ENCODE peak calls at places on chromosomes 13 and 19, in seven cellular contexts. Y, Q, V, I, O, G and Z are unnamed samples.

GRCh38 chr19:34712606-34713261 is 21.3 kb upstream of the ZNF181 start:
- DNase-seq in Y (peak), Q (peak), V (peak), I (peak), O (peak), G (peak), Z (peak)

GRCh38 chr19:6925801-6926751 is 38.7 kb downstream of the ADGRE1 start:
- DNase-seq in Y (no peak), Q (peak), V (no peak), I (no peak), O (no peak), G (peak), Z (no peak)

GRCh38 chr19:38714354-38714778 is 29.9 kb downstream of the CAPN12 start:
- DNase-seq in Y (no peak), Q (no peak), V (no peak), I (no peak), O (no peak), G (no peak), Z (no peak)

GRCh38 chr13:76828316-76828741 is 57.9 kb downstream of the KCTD12 start:
- DNase-seq in Y (no peak), Q (no peak), V (no peak), I (no peak), O (no peak), G (no peak), Z (no peak)

GRCh38 chr19:42191855-42192254 is 25.6 kb downstream of the DEDD2 start:
- DNase-seq in Y (peak), Q (no peak), V (no peak), I (peak), O (no peak), G (no peak), Z (no peak)

GRCh38 chr13:20024706-20025105 is 66.2 kb downstream of the ZMYM2 start:
- DNase-seq in Y (no peak), Q (no peak), V (no peak), I (no peak), O (no peak), G (no peak), Z (no peak)

GRCh38 chr19:50844296-50844935 is 10.3 kb upstream of the KLK3 start:
- DNase-seq in Y (no peak), Q (no peak), V (no peak), I (no peak), O (no peak), G (no peak), Z (no peak)

GRCh38 chr13:76854894-76855293 is 31.3 kb downstream of the KCTD12 start:
- DNase-seq in Y (no peak), Q (no peak), V (no peak), I (no peak), O (no peak), G (no peak), Z (no peak)

GRCh38 chr13:109416001-109416400 is 370.4 kb downstream of the IRS2 start:
- DNase-seq in Y (no peak), Q (no peak), V (no peak), I (no peak), O (peak), G (no peak), Z (no peak)

GRCh38 chr13:112889351-112890290 is 79.4 kb upstream of the MCF2L start:
- DNase-seq in Y (no peak), Q (no peak), V (no peak), I (no peak), O (no peak), G (no peak), Z (no peak)

GRCh38 chr13:58960909-58961308 is 1202.8 kb downstream of the DIAPH3 start:
- DNase-seq in Y (no peak), Q (no peak), V (no peak), I (peak), O (peak), G (no peak), Z (peak)

GRCh38 chr19:13091400-13092161 is 11.1 kb downstream of the LYL1 start:
- DNase-seq in Y (no peak), Q (no peak), V (no peak), I (no peak), O (no peak), G (no peak), Z (peak)

GRCh38 chr13:65499251-65499650 is 1730.9 kb downstream of the PCDH9 start:
- DNase-seq in Y (no peak), Q (no peak), V (no peak), I (no peak), O (no peak), G (no peak), Z (no peak)

GRCh38 chr19:58559275-58560006 is 1.0 kb upstream of the UBE2M start:
- DNase-seq in Y (peak), Q (peak), V (no peak), I (peak), O (peak), G (peak), Z (peak)

GRCh38 chr19:2231621-2232221 is 4.4 kb downstream of the PLEKHJ1 start:
- DNase-seq in Y (no peak), Q (no peak), V (no peak), I (no peak), O (no peak), G (no peak), Z (peak)

GRCh38 chr13:95752677-95753076 is 75.7 kb downstream of the DNAJC3 start:
- DNase-seq in Y (no peak), Q (no peak), V (no peak), I (no peak), O (no peak), G (no peak), Z (no peak)

GRCh38 chr13:20769834-20770233 is 3.9 kb downstream of the EEF1AKMT1 start:
- DNase-seq in Y (no peak), Q (no peak), V (no peak), I (no peak), O (no peak), G (no peak), Z (no peak)

GRCh38 chr13:24106429-24106828 is 54.1 kb upstream of the SPATA13 start:
- DNase-seq in Y (no peak), Q (no peak), V (no peak), I (peak), O (no peak), G (no peak), Z (no peak)

GRCh38 chr13:111666377-111666776 is 345.9 kb downstream of the TEX29 start:
- DNase-seq in Y (no peak), Q (no peak), V (no peak), I (no peak), O (no peak), G (peak), Z (no peak)

GRCh38 chr13:38386421-38386820 is 36.8 kb downstream of the UFM1 start:
- DNase-seq in Y (no peak), Q (no peak), V (no peak), I (no peak), O (no peak), G (no peak), Z (no peak)

GRCh38 chr13:23687614-23688013 is 117.4 kb downstream of the TNFRSF19 start:
- DNase-seq in Y (no peak), Q (no peak), V (no peak), I (no peak), O (no peak), G (no peak), Z (no peak)

GRCh38 chr13:26956532-26957142 is 196.1 kb upstream of the GPR12 start:
- DNase-seq in Y (no peak), Q (no peak), V (no peak), I (no peak), O (no peak), G (no peak), Z (no peak)

GRCh38 chr19:8034178-8034525 is 18.4 kb upstream of the CCL25 start:
- DNase-seq in Y (no peak), Q (no peak), V (no peak), I (no peak), O (no peak), G (no peak), Z (no peak)

GRCh38 chr13:31594056-31594455 is 145.3 kb upstream of the RXFP2 start:
- DNase-seq in Y (no peak), Q (no peak), V (no peak), I (no peak), O (no peak), G (no peak), Z (no peak)

GRCh38 chr13:31591834-31592233 is 147.5 kb upstream of the RXFP2 start:
- DNase-seq in Y (no peak), Q (no peak), V (no peak), I (no peak), O (no peak), G (no peak), Z (no peak)

GRCh38 chr13:31598990-31599389 is 140.3 kb upstream of the RXFP2 start:
- DNase-seq in Y (no peak), Q (no peak), V (no peak), I (no peak), O (no peak), G (no peak), Z (no peak)

DNA sequence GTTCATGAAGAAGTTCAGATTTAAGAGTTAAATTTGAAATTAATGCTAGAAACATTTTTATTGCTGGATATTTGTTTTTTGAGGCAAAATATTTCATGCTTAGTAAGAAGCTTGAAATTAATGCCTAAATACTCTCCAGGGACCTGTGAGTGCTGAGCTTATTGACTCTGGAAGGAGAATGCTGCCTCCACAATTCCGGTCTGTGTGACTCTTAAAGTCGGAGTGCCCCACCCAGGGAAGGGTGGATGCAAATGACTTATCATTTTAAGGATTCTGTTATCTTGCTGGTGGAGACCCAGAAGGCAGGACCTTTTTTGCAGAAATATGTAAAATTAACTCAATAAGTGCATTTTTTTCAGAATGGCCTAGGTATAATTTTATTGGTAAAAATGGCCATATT is 143.8 kb upstream of the RXFP2 start:
- DNase-seq in Y (no peak), Q (no peak), V (no peak), I (no peak), O (no peak), G (no peak), Z (no peak)
- TF ChIP-seq JUND in Y (no peak), Q (no peak), V (no peak), I (no peak), O (no peak), G (no peak), Z (no peak)

GRCh38 chr13:100751826-100752225 is 77.2 kb upstream of the TMTC4 start:
- DNase-seq in Y (no peak), Q (no peak), V (no peak), I (peak), O (peak), G (no peak), Z (peak)

GRCh38 chr13:100753391-100753790 is 78.8 kb upstream of the TMTC4 start:
- DNase-seq in Y (no peak), Q (no peak), V (no peak), I (no peak), O (no peak), G (no peak), Z (no peak)
- TF ChIP-seq JUND in Y (no peak), Q (no peak), V (no peak), I (no peak), O (no peak), G (no peak), Z (no peak)

DNA sequence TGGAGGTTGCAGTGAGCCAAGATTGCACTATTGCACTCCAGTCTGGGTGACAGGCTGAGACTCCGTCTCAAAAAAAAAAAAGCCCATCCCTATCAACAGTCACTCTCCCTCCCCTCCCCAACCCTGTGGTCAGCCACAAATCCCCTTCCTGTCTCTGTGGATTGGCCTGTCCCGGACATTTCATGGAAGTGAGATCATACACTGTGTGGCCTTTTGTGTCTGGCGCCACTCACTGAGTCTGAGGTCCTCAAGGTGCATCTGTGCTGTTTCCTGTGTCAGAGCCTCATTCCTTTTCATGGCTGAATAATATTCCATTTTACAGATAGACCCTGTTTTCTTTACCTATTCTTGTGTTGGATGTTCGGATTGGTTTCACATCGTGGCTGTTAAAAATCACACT is 149.5 kb downstream of the PTPRS start:
- DNase-seq in Y (no peak), Q (no peak), V (no peak), I (no peak), O (peak), G (no peak), Z (no peak)
- TF ChIP-seq JUND in Y (no peak), Q (no peak), V (no peak), I (no peak), O (peak), G (no peak), Z (no peak)

GRCh38 chr19:16828990-16829821 is at the start of gene SIN3B:
- DNase-seq in Y (peak), Q (peak), V (peak), I (peak), O (peak), G (peak), Z (peak)

GRCh38 chr19:16829822-16830289 is 658 bp downstream of the SIN3B start:
- DNase-seq in Y (no peak), Q (no peak), V (no peak), I (no peak), O (no peak), G (no peak), Z (peak)

GRCh38 chr19:16822648-16823047 is 6.5 kb upstream of the SIN3B start:
- DNase-seq in Y (peak), Q (no peak), V (no peak), I (no peak), O (no peak), G (no peak), Z (no peak)

GRCh38 chr19:16824658-16825311 is 4.4 kb upstream of the SIN3B start:
- DNase-seq in Y (no peak), Q (no peak), V (no peak), I (no peak), O (no peak), G (no peak), Z (no peak)

GRCh38 chr19:16825312-16826168 is 3.7 kb upstream of the SIN3B start:
- DNase-seq in Y (no peak), Q (no peak), V (no peak), I (no peak), O (peak), G (no peak), Z (peak)
- TF ChIP-seq JUND in Y (no peak), Q (no peak), V (no peak), I (no peak), O (no peak), G (no peak), Z (no peak)

GRCh38 chr13:32587014-32587773 is 942 bp downstream of the PDS5B start:
- DNase-seq in Y (peak), Q (no peak), V (no peak), I (peak), O (peak), G (no peak), Z (peak)
- TF ChIP-seq JUND in Y (no peak), Q (no peak), V (no peak), I (no peak), O (no peak), G (no peak), Z (no peak)

GRCh38 chr13:40206241-40207109 is 460.0 kb downstream of the FOXO1 start:
- DNase-seq in Y (no peak), Q (no peak), V (no peak), I (no peak), O (no peak), G (peak), Z (no peak)

GRCh38 chr13:40207110-40207478 is 459.3 kb downstream of the FOXO1 start:
- DNase-seq in Y (no peak), Q (no peak), V (no peak), I (no peak), O (no peak), G (peak), Z (no peak)

GRCh38 chr13:40200273-40200978 is 466.0 kb downstream of the FOXO1 start:
- DNase-seq in Y (no peak), Q (no peak), V (no peak), I (no peak), O (no peak), G (no peak), Z (no peak)

GRCh38 chr13:40205771-40206240 is 460.6 kb downstream of the FOXO1 start:
- DNase-seq in Y (no peak), Q (no peak), V (no peak), I (no peak), O (no peak), G (no peak), Z (no peak)

DNA sequence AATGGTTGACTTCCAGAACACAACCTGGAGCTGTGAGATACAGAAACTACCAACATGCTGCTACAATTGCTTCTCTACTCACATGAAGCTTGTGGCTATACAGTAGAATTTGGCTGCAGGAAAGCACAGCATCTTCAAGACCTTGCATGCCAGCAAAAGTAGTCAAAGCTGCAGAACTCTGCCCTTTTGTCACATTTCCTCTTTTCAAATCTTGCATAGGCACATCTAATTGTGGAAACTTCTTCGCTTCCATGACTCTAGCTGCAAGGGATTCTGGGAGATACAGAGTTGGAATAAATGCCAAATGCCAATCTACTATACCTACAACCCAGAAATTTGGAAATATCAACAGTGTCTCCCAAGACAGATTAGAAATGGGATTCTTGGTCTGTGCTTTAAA is 462.2 kb downstream of the FOXO1 start:
- DNase-seq in Y (no peak), Q (no peak), V (no peak), I (no peak), O (no peak), G (no peak), Z (no peak)
- TF ChIP-seq JUND in Y (no peak), Q (no peak), V (no peak), I (no peak), O (no peak), G (no peak), Z (no peak)

DNA sequence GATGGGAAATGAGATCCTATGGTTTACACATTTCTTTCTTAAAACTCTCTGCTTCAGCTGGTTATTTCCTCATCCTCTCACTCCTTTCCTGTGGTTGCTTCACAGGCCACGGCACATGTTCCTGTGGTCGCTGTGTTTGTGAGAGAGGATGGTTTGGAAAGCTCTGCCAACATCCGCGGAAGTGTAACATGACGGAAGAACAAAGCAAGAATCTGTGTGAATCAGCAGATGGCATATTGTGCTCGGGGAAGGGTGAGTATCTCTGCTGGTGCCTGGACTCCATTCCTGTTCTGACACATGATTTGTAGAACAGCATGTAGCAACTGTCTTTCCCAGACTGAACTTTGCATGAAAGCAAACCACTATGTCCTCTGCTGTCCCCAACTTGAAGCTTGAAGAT is 254.2 kb downstream of the ITGBL1 start:
- DNase-seq in Y (no peak), Q (no peak), V (no peak), I (peak), O (no peak), G (no peak), Z (no peak)
- TF ChIP-seq JUND in Y (no peak), Q (no peak), V (no peak), I (no peak), O (no peak), G (no peak), Z (no peak)

GRCh38 chr13:39490136-39490535 is 112.9 kb downstream of the LHFPL6 start:
- DNase-seq in Y (no peak), Q (no peak), V (no peak), I (no peak), O (no peak), G (no peak), Z (no peak)

GRCh38 chr13:39481493-39481892 is 121.5 kb downstream of the LHFPL6 start:
- DNase-seq in Y (no peak), Q (no peak), V (no peak), I (no peak), O (no peak), G (no peak), Z (no peak)

GRCh38 chr13:39485314-39485700 is 117.7 kb downstream of the LHFPL6 start:
- DNase-seq in Y (no peak), Q (no peak), V (no peak), I (no peak), O (no peak), G (no peak), Z (no peak)

GRCh38 chr13:39483326-39483725 is 119.7 kb downstream of the LHFPL6 start:
- DNase-seq in Y (no peak), Q (no peak), V (no peak), I (no peak), O (no peak), G (no peak), Z (no peak)

DNA sequence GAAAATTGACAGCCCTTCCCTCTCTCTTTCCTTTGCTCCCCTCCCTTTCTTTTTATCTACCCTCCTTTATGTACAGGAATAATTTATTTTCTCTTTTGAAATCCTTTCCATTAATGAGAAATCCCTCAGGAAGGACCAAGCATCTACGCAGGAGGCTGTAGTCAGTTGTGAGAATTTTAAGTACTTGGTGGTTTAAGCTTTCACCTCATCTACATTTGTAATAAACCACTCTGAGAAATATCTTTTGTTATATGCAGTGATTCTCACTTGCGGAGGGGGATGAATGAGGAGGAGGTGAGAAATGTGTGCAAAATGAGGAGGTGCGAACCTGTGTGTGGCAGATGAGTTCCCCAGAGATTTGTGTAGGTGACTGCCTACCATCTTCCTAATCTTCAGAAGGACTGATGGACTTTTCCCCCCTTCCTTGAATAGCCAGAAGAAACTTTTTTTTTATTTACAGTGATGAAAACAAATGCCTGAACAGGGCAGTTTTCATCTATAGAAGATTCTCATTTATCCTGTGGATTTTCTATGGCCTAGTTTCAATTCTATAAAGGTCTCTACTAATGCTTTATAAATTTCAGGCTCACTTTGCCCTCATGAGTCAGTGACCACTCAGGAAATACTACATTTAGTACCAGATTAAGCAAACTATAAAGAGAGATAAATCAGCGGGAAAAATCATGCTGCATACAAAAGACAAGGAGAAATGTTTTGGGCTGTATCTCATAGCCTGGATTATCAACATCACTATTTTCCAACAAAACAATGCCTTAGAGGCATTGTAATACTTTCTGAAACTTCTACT is 118.3 kb downstream of the LHFPL6 start:
- DNase-seq in Y (no peak), Q (no peak), V (no peak), I (no peak), O (no peak), G (no peak), Z (no peak)
- TF ChIP-seq JUND in Y (no peak), Q (no peak), V (no peak), I (no peak), O (no peak), G (no peak), Z (peak)